ENCODE peak calls at places on chromosomes 5 and 9, in four cellular contexts. Q is chondrocyte, W is ovary, R is HTR-8/SVneo. Z is an unnamed sample.

GRCh38 chr5:65774346-65774745 is 52.3 kb downstream of the NLN start:
- DNase-seq in R (peak; percentile 41), W (no peak), Q (no peak), Z (no peak)

GRCh38 chr5:54988817-54989216 is 3.4 kb upstream of the ESM1 start:
- DNase-seq in W (no peak), Q (no peak), R (no peak), Z (no peak)

GRCh38 chr9:106502930-106503329 is 360.0 kb upstream of the ZNF462 start:
- DNase-seq in W (no peak), R (no peak), Q (no peak), Z (no peak)

GRCh38 chr5:1091632-1092031 is 20.2 kb downstream of the SLC12A7 start:
- DNase-seq in R (no peak), W (no peak), Q (no peak), Z (no peak)

GRCh38 chr5:175850165-175850845 is 21.1 kb upstream of the CPLX2 start:
- DNase-seq in R (no peak), W (no peak), Q (no peak), Z (no peak)

GRCh38 chr5:159553792-159554191 is 223.5 kb upstream of the IL12B start:
- DNase-seq in W (no peak), R (no peak), Q (no peak), Z (no peak)

GRCh38 chr9:42388146-42388690 is 204.8 kb downstream of the SPATA31A6 start:
- DNase-seq in Q (peak; percentile 90), W (no peak), R (peak; percentile 5), Z (no peak)

GRCh38 chr5:95631991-95632675 is 12.2 kb downstream of the GPR150 start:
- DNase-seq in Q (no peak), R (no peak), W (no peak), Z (no peak)

GRCh38 chr5:96177303-96177869 is 215.7 kb upstream of the ELL2 start:
- DNase-seq in R (peak; percentile 40), Q (no peak), W (no peak), Z (no peak)

Z was measured in heart right ventricle.